ENCODE peak calls at places on chromosomes 2 and 18, in four cellular contexts. N, G, Z and J are unnamed samples.

GRCh38 chr2:145811467-145812162 is 1291.7 kb upstream of the ZEB2 start:
- DNase-seq in N (no peak), G (no peak), Z (no peak), J (no peak)

GRCh38 chr2:223576873-223577272 is 25.3 kb downstream of the SCG2 start:
- DNase-seq in G (no peak), N (no peak), Z (no peak), J (no peak)

GRCh38 chr2:17969661-17970060 is 91.2 kb downstream of the KCNS3 start:
- DNase-seq in N (no peak), G (no peak), Z (no peak), J (no peak)

GRCh38 chr2:45797451-45798230 is 146.2 kb downstream of the PRKCE start:
- DNase-seq in G (no peak), Z (no peak), N (no peak), J (no peak)

GRCh38 chr2:172285010-172285621 is 142.3 kb upstream of the ITGA6 start:
- DNase-seq in Z (peak; percentile 33), N (no peak), G (no peak), J (no peak)

GRCh38 chr18:56973487-56973886 is 173.4 kb upstream of the BOD1L2 start:
- DNase-seq in N (no peak), Z (no peak), G (no peak), J (no peak)

GRCh38 chr2:16275131-16275530 is 334.8 kb downstream of the MYCN start:
- DNase-seq in G (no peak), Z (no peak), N (no peak), J (no peak)

GRCh38 chr2:172427990-172428840 is 829 bp downstream of the ITGA6 start:
- DNase-seq in N (no peak), G (peak; percentile 39), Z (peak; percentile 50), J (peak; percentile 62)

GRCh38 chr2:218266316-218266979 is 3.5 kb downstream of the AAMP start:
- DNase-seq in G (no peak), Z (no peak), N (no peak), J (no peak)

GRCh38 chr18:25710981-25711380 is 359.0 kb upstream of the ZNF521 start:
- DNase-seq in N (no peak), Z (no peak), G (no peak), J (no peak)

GRCh38 chr2:130795431-130795830 is 40.1 kb downstream of the AMER3 start:
- DNase-seq in Z (no peak), G (no peak), N (no peak), J (no peak)

DNA sequence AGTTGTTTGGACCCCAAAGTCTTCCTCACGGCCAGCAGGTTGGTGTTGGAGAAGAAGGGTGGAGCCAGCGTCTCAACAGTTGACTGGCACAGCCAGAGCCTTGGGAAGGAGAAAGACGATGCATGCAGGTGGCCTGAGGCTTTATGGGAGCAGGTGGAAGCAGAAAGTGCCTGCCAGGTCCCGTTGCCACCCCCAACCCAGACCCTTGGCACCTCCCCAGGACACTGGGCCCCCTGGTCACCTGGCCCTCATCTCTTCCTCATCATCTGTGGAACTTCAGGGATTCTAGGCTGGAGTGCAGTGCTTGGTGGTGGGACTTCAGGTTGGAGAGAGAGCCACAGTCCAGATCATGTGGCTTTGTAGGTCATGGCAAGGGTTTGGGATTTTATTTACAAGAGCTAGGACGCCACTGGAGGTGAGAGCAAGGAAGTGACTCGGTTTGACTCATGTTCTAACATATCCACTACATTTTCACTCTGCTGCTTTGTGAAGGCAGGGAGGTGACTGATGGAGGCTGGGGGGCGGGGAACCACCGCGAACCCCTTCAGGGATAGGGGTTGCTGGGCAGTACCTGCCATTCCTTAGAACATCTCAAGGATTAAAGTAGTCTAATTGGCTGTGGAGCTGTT is 62.5 kb upstream of the B3GNT7 start:
- DNase-seq in G (no peak), N (no peak), Z (no peak), J (no peak)
- TF ChIP-seq CTCF in G (no peak), N (no peak), Z (no peak), J (no peak)

DNA sequence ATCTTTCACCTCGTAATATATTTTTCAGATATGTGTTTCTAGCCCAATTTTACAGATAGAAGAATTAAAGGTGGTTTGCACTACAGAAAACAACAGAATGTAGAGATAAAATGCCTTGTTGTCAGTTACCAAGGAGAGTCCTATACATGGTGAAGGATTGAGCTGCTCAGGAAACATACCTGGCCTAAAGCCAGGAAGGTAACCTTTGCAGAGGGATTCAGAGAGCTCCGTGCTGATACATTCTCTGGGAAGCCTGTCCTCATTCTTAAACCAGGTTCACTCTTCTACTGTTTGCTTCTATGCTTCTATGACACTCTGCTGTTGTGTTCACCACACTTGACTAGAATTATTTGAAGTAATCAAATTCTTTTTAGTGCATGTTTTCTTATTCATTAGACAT is 589.4 kb upstream of the FAM98A start:
- DNase-seq in N (no peak), G (no peak), Z (no peak), J (no peak)
- H3K9me3 ChIP-seq in N (no peaks in the 10 kb centered on the region), G (no peaks in the 10 kb centered on the region), Z (no peaks in the 10 kb centered on the region), J (no peaks in the 10 kb centered on the region)

GRCh38 chr18:44699571-44700261 is 19.0 kb downstream of the SETBP1 start:
- DNase-seq in G (no peak), N (peak; percentile 54), Z (no peak), J (no peak)

GRCh38 chr18:44700652-44701051 is 20.0 kb downstream of the SETBP1 start:
- DNase-seq in Z (no peak), G (no peak), N (peak; percentile 86), J (no peak)

GRCh38 chr18:44702594-44702993 is 21.9 kb downstream of the SETBP1 start:
- DNase-seq in Z (no peak), N (no peak), G (no peak), J (no peak)

GRCh38 chr18:44698518-44698917 is 17.8 kb downstream of the SETBP1 start:
- DNase-seq in Z (no peak), N (peak; percentile 11), G (no peak), J (no peak)

GRCh38 chr18:44701227-44701626 is 20.5 kb downstream of the SETBP1 start:
- DNase-seq in Z (no peak), N (peak; percentile 73), G (no peak), J (no peak)
- H3K27ac ChIP-seq in Z (no peak overlapping the region), N (peak overlapping the region; percentile 84), G (peak overlapping the region; percentile 22), J (no peak overlapping the region)

DNA sequence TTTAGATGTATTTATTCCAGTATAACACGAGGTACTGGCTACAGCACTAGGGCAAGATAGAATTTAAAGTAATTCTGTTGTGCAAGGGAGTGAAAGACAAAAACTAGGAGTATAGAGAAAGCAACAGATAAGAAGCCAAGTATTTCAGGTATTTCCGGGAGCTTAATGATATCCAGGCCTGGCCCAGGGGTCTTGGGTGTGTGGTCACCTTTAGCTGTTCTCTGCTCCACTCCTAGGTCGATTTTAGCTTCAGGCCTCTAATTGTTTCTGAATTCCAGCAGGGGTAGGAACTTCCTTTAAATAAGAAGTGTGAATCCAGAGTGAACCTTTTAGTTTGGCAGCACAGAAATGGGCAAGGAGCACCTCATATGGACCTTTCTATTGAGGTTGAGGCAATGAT is 342.3 kb upstream of the MYT1L start:
- DNase-seq in N (no peak), G (no peak), Z (no peak), J (no peak)
- TF ChIP-seq CTCF in N (no peak), G (no peak), Z (no peak), J (no peak)

GRCh38 chr18:79898952-79899608 is 52.4 kb downstream of the SLC66A2 start:
- DNase-seq in G (no peak), Z (peak; percentile 9), N (no peak), J (no peak)
- H3K9me3 ChIP-seq in G (peaks cover 54% of the 10 kb centered on the region), Z (peaks cover 78% of the 10 kb centered on the region), N (peaks cover 9% of the 10 kb centered on the region), J (peaks cover 16% of the 10 kb centered on the region)

GRCh38 chr2:19859565-19859964 is 42.2 kb downstream of the TTC32 start:
- DNase-seq in G (no peak), Z (no peak), N (no peak), J (no peak)
- H3K27ac ChIP-seq in G (no peak overlapping the region), Z (no peak overlapping the region), N (no peak overlapping the region), J (no peak overlapping the region)